ENCODE peak calls at places on chromosomes 4 and X, in nine cellular contexts. U, A, H, J, D, C, I, Q and X are unnamed samples.
A peak's percentile ranks its signal among the peaks of the same experiment; 100 is the strongest.

GRCh38 chr4:112819729-112820128 is 182.8 kb downstream of the LARP7 start:
- DNase-seq in U (no peak), A (no peak), H (no peak), J (no peak), D (no peak), C (no peak), I (no peak), Q (no peak), X (no peak)

GRCh38 chr4:128571747-128572146 is 237.8 kb upstream of the JADE1 start:
- DNase-seq in U (peak; percentile 31), A (peak; percentile 13), H (no peak), J (peak; percentile 79), D (no peak), C (no peak), I (no peak), Q (peak; percentile 96), X (no peak)

GRCh38 chr4:993111-994029 is at the start of gene SLC26A1:
- DNase-seq in U (no peak), A (no peak), H (no peak), J (no peak), D (no peak), C (no peak), I (no peak), Q (no peak), X (no peak)

GRCh38 chr4:113049421-113050355 is at the start of gene ANK2:
- DNase-seq in U (no peak), A (no peak), H (no peak), J (peak; percentile 35), D (no peak), C (no peak), I (no peak), Q (no peak), X (no peak)

GRCh38 chr4:98680806-98681205 is 22.4 kb upstream of the TSPAN5 start:
- DNase-seq in U (no peak), A (no peak), H (no peak), J (no peak), D (no peak), C (no peak), I (no peak), Q (no peak), X (peak; percentile 59)

GRCh38 chr4:128827280-128827679 is 17.8 kb downstream of the JADE1 start:
- DNase-seq in U (no peak), A (no peak), H (no peak), J (no peak), D (no peak), C (no peak), I (no peak), Q (no peak), X (no peak)

GRCh38 chrX:47145408-47146120 is 543 bp downstream of the RBM10 start:
- DNase-seq in U (no peak), A (no peak), H (no peak), J (peak; percentile 31), D (no peak), C (no peak), I (no peak), Q (no peak), X (no peak)

GRCh38 chrX:24204958-24205357 is 55.4 kb downstream of the ZFX start:
- DNase-seq in U (no peak), A (no peak), H (no peak), J (no peak), D (no peak), C (no peak), I (no peak), Q (no peak), X (no peak)

DNA sequence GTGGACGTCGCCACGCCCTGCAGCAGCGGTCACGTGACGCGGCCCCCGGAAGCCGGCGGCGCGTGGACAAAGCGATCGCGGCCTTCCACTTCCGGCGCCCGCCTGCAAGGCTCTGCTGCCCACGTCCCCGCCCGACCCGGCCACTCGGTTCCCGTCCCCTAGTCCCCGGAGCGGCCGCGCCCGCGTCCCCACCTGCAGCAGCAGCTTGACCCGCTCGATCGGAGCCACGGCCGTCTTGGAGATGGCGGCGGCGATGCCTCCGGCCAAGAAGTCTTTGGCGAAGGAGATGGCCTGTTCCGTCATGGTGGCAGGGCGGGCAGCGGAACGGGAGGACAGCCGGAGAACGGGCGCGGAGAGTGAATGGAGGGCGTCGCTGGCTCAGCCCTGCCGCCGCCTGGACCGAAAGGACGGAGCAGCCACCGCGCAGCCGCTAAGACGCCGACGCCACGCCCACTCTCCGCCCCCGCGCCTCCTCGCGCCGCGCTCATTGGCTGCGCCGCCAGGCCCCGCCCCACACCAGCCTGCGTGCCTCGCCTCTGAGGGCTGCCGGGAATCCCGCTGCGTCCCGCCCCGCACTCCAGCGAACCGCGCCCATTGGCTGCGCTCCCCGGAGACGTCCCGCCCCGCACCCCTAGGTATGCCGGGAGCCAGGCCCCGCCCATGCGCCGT is at the start of gene SLC25A6:
- DNase-seq in U (peak; percentile 80), A (peak; percentile 86), H (peak; percentile 100), J (peak; percentile 99), D (peak; percentile 100), C (no peak), I (peak; percentile 99), Q (peak; percentile 95), X (no peak)
- TF ChIP-seq POLR2A in U (peak; percentile 82), A (peak; percentile 14), H (peak; percentile 91), J (peak; percentile 91), D (no peak), C (no peak), I (peak; percentile 95), Q (peak; percentile 97), X (peak; percentile 93)

GRCh38 chr4:54635329-54635728 is 22.4 kb upstream of the KIT start:
- DNase-seq in U (no peak), A (no peak), H (no peak), J (no peak), D (no peak), C (no peak), I (no peak), Q (no peak), X (no peak)
- TF ChIP-seq POLR2A in U (no peak), A (no peak), H (no peak), J (no peak), D (no peak), C (no peak), I (no peak), Q (no peak), X (no peak)

GRCh38 chr4:3040447-3041191 is 33.7 kb downstream of the HTT-AS start:
- DNase-seq in U (no peak), A (no peak), H (no peak), J (no peak), D (peak; percentile 77), C (no peak), I (no peak), Q (no peak), X (no peak)

GRCh38 chr4:3042226-3042625 is 32.1 kb downstream of the HTT-AS start:
- DNase-seq in U (no peak), A (no peak), H (no peak), J (no peak), D (peak; percentile 77), C (no peak), I (no peak), Q (no peak), X (no peak)

GRCh38 chr4:3043272-3044020 is 30.9 kb downstream of the HTT-AS start:
- DNase-seq in U (no peak), A (no peak), H (no peak), J (no peak), D (peak; percentile 25), C (no peak), I (no peak), Q (no peak), X (no peak)

GRCh38 chr4:3039706-3040366 is 34.5 kb downstream of the HTT-AS start:
- DNase-seq in U (no peak), A (no peak), H (no peak), J (no peak), D (peak; percentile 53), C (no peak), I (no peak), Q (no peak), X (no peak)

DNA sequence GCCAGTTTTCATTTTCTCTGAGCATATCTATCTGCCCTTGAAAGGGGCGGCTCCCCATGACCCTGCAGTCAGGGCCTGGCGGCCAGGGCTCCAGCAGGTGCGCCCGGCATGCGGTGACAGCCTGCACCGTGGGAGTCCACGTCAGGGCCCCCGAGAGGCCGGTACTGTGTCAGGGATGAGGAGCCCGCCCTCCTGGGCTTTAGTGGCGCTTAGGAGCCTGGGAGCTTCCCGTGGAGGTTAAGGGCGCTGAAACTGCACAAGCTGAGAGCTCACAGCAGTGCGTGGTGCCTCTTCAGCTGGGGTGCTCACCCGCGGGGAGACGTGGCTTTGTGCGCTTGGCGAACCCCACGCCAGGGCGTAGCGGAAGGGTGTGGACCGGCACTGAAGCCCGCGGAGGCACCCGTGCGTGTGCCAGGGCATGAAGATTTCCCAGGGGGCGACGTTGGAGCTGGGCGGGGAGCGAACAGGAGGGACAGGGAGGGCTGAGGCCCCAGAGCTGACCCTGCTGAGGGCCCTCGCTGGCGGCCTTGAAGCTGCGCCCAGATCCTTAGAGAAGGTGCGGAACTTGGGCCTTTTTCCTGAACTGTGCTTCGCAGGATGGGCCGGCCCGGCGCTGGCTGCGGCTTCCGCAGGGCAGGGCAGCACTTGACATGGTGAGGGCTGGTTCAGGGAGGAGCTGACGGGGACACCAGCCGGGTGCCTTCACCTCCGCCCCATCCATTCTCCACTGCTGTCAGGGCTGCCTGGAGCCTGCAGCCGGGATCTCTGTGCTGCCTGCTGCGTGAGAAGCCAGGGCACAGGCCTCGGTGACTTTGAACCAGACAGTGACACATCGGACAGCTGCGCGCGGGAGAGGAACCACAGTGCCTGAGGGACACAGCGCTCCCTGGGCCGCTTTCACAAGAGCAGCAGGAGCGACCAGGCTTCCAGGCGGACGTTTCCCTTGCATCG is 32.9 kb downstream of the HTT-AS start:
- DNase-seq in U (no peak), A (no peak), H (no peak), J (peak; percentile 31), D (peak; percentile 93), C (no peak), I (peak; percentile 59), Q (peak; percentile 48), X (peak; percentile 52)
- TF ChIP-seq POLR2A in U (no peak), A (no peak), H (no peak), J (no peak), D (no peak), C (no peak), I (no peak), Q (no peak), X (no peak)

GRCh38 chr4:17557880-17558279 is 19.1 kb upstream of the LAP3 start:
- DNase-seq in U (no peak), A (no peak), H (no peak), J (no peak), D (no peak), C (no peak), I (no peak), Q (peak; percentile 52), X (no peak)

GRCh38 chr4:17561195-17561909 is 15.6 kb upstream of the LAP3 start:
- DNase-seq in U (no peak), A (no peak), H (no peak), J (no peak), D (peak; percentile 54), C (no peak), I (no peak), Q (peak; percentile 79), X (no peak)

GRCh38 chr4:17560065-17560673 is 16.8 kb upstream of the LAP3 start:
- DNase-seq in U (no peak), A (no peak), H (no peak), J (no peak), D (no peak), C (no peak), I (no peak), Q (no peak), X (no peak)

GRCh38 chr4:17558941-17559708 is 17.9 kb upstream of the LAP3 start:
- DNase-seq in U (no peak), A (no peak), H (no peak), J (no peak), D (no peak), C (no peak), I (no peak), Q (no peak), X (no peak)

DNA sequence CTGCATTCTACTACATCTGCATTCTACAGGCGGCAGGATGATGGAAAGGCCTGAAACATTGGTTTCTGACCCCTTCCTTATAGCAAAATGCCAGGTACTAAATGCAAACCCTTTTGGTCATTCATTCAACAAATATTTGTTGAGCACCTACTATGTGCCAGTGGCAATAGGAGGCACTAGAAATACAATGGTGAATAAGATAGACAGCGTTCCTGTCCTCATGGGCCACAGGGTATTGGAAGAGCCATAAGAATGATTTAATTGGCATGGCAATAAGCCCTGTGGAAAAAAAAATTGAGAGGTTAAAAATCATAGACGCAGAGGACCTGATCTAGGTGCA is 17.3 kb upstream of the LAP3 start:
- DNase-seq in U (no peak), A (no peak), H (no peak), J (no peak), D (no peak), C (no peak), I (no peak), Q (no peak), X (no peak)
- TF ChIP-seq POLR2A in U (no peak), A (no peak), H (no peak), J (no peak), D (no peak), C (no peak), I (no peak), Q (no peak), X (no peak)